ENCODE peak calls at places on chromosome X, in six cellular contexts. One of them, this sample, is unnamed.

GRCh38 chrX:39642071-39642470 is 455.7 kb downstream of the BCOR start:
- DNase-seq in endothelial cell: no peak
- DNase-seq in NCI-H2029 treated with DMSO at 0.1 percent for 48 hours: no peak
- DNase-seq in cardiac muscle cell: peak
- DNase-seq in activated T-helper 1 cell treated with Interleukin-2 at 50 U/mL for 16 hours: no peak
- DNase-seq in fibroblast of the conjunctiva: no peak
- DNase-seq in this sample: peak

GRCh38 chrX:130118396-130118795 is 8.1 kb upstream of the ELF4 start:
- DNase-seq in fibroblast of the conjunctiva: peak
- DNase-seq in NCI-H2029 treated with DMSO at 0.1 percent for 48 hours: no peak
- DNase-seq in endothelial cell: no peak
- DNase-seq in activated T-helper 1 cell treated with Interleukin-2 at 50 U/mL for 16 hours: no peak
- DNase-seq in cardiac muscle cell: peak
- DNase-seq in this sample: no peak

GRCh38 chrX:108117988-108118387 is 26.4 kb downstream of the ATG4A start:
- DNase-seq in endothelial cell: no peak
- DNase-seq in NCI-H2029 treated with DMSO at 0.1 percent for 48 hours: no peak
- DNase-seq in fibroblast of the conjunctiva: no peak
- DNase-seq in cardiac muscle cell: no peak
- DNase-seq in activated T-helper 1 cell treated with Interleukin-2 at 50 U/mL for 16 hours: no peak
- DNase-seq in this sample: no peak

GRCh38 chrX:119997570-119997969 is 54.0 kb upstream of the NKAP start:
- DNase-seq in fibroblast of the conjunctiva: no peak
- DNase-seq in endothelial cell: no peak
- DNase-seq in activated T-helper 1 cell treated with Interleukin-2 at 50 U/mL for 16 hours: no peak
- DNase-seq in NCI-H2029 treated with DMSO at 0.1 percent for 48 hours: no peak
- DNase-seq in cardiac muscle cell: no peak
- DNase-seq in this sample: no peak

GRCh38 chrX:120604359-120604782 is 470 bp downstream of the MCTS1 start:
- DNase-seq in endothelial cell: no peak
- DNase-seq in cardiac muscle cell: peak
- DNase-seq in activated T-helper 1 cell treated with Interleukin-2 at 50 U/mL for 16 hours: no peak
- DNase-seq in NCI-H2029 treated with DMSO at 0.1 percent for 48 hours: peak
- DNase-seq in fibroblast of the conjunctiva: peak
- DNase-seq in this sample: no peak

GRCh38 chrX:11423362-11423818 is 130.2 kb downstream of the AMELX start:
- DNase-seq in endothelial cell: no peak
- DNase-seq in NCI-H2029 treated with DMSO at 0.1 percent for 48 hours: no peak
- DNase-seq in activated T-helper 1 cell treated with Interleukin-2 at 50 U/mL for 16 hours: no peak
- DNase-seq in cardiac muscle cell: peak
- DNase-seq in fibroblast of the conjunctiva: no peak
- DNase-seq in this sample: no peak

GRCh38 chrX:22445880-22446279 is 173.2 kb downstream of the CBLL2 start:
- DNase-seq in activated T-helper 1 cell treated with Interleukin-2 at 50 U/mL for 16 hours: no peak
- DNase-seq in cardiac muscle cell: no peak
- DNase-seq in fibroblast of the conjunctiva: no peak
- DNase-seq in endothelial cell: no peak
- DNase-seq in NCI-H2029 treated with DMSO at 0.1 percent for 48 hours: no peak
- DNase-seq in this sample: no peak

GRCh38 chrX:117936162-117936561 is 180.4 kb downstream of the KLHL13 start:
- DNase-seq in endothelial cell: no peak
- DNase-seq in NCI-H2029 treated with DMSO at 0.1 percent for 48 hours: no peak
- DNase-seq in fibroblast of the conjunctiva: no peak
- DNase-seq in cardiac muscle cell: no peak
- DNase-seq in activated T-helper 1 cell treated with Interleukin-2 at 50 U/mL for 16 hours: no peak
- DNase-seq in this sample: no peak

GRCh38 chrX:16511776-16512400 is 138.1 kb upstream of the S100G start:
- DNase-seq in cardiac muscle cell: peak
- DNase-seq in fibroblast of the conjunctiva: no peak
- DNase-seq in activated T-helper 1 cell treated with Interleukin-2 at 50 U/mL for 16 hours: no peak
- DNase-seq in endothelial cell: no peak
- DNase-seq in NCI-H2029 treated with DMSO at 0.1 percent for 48 hours: no peak
- DNase-seq in this sample: no peak

GRCh38 chrX:108162265-108162664 is 70.7 kb downstream of the ATG4A start:
- DNase-seq in activated T-helper 1 cell treated with Interleukin-2 at 50 U/mL for 16 hours: no peak
- DNase-seq in NCI-H2029 treated with DMSO at 0.1 percent for 48 hours: no peak
- DNase-seq in cardiac muscle cell: no peak
- DNase-seq in endothelial cell: no peak
- DNase-seq in fibroblast of the conjunctiva: no peak
- DNase-seq in this sample: no peak

GRCh38 chrX:107678957-107679740 is 50.8 kb downstream of the PRPS1 start:
- DNase-seq in endothelial cell: no peak
- DNase-seq in fibroblast of the conjunctiva: peak
- DNase-seq in cardiac muscle cell: peak
- DNase-seq in activated T-helper 1 cell treated with Interleukin-2 at 50 U/mL for 16 hours: peak
- DNase-seq in NCI-H2029 treated with DMSO at 0.1 percent for 48 hours: no peak
- DNase-seq in this sample: peak

GRCh38 chrX:149472620-149473019 is 32.5 kb downstream of the IDS start:
- DNase-seq in NCI-H2029 treated with DMSO at 0.1 percent for 48 hours: no peak
- DNase-seq in activated T-helper 1 cell treated with Interleukin-2 at 50 U/mL for 16 hours: no peak
- DNase-seq in fibroblast of the conjunctiva: no peak
- DNase-seq in endothelial cell: no peak
- DNase-seq in cardiac muscle cell: no peak
- DNase-seq in this sample: no peak

GRCh38 chrX:48539345-48540014 is at the start of gene TBC1D25:
- DNase-seq in activated T-helper 1 cell treated with Interleukin-2 at 50 U/mL for 16 hours: peak
- DNase-seq in fibroblast of the conjunctiva: peak
- DNase-seq in NCI-H2029 treated with DMSO at 0.1 percent for 48 hours: peak
- DNase-seq in cardiac muscle cell: peak
- DNase-seq in endothelial cell: peak
- DNase-seq in this sample: peak

GRCh38 chrX:35809816-35810215 is 11.7 kb downstream of the MAGEB16 start:
- DNase-seq in cardiac muscle cell: no peak
- DNase-seq in activated T-helper 1 cell treated with Interleukin-2 at 50 U/mL for 16 hours: no peak
- DNase-seq in fibroblast of the conjunctiva: no peak
- DNase-seq in NCI-H2029 treated with DMSO at 0.1 percent for 48 hours: no peak
- DNase-seq in endothelial cell: no peak
- DNase-seq in this sample: no peak

GRCh38 chrX:152635941-152636340 is 1.8 kb upstream of the GABRQ start:
- DNase-seq in fibroblast of the conjunctiva: peak
- DNase-seq in cardiac muscle cell: peak
- DNase-seq in NCI-H2029 treated with DMSO at 0.1 percent for 48 hours: peak
- DNase-seq in endothelial cell: peak
- DNase-seq in activated T-helper 1 cell treated with Interleukin-2 at 50 U/mL for 16 hours: no peak
- DNase-seq in this sample: no peak

This sample was measured in left ventricle myocardium inferior.